ENCODE peak calls at places on chromosome 18, in five cellular contexts. Q is T-helper 1 cell; O is M059J; Y is stimulated activated CD8-positive, alpha-beta memory T cell treated with anti-CD3 and anti-CD28 coated beads, Interleukin-4, amount 100 ng/mL, for 1 hour; S is NCI-H1105. L is an unnamed sample.

GRCh38 chr18:54961016-54961423 is 1.8 kb upstream of the CCDC68 start:
- DNase-seq in O (peak), Q (no peak), S (no peak), Y (no peak), L (no peak)

GRCh38 chr18:22467760-22468553 is 50.2 kb upstream of the CTAGE1 start:
- DNase-seq in Q (no peak), Y (no peak), S (no peak), O (peak), L (peak)

GRCh38 chr18:21735452-21736015 is 5.1 kb upstream of the MIB1 start:
- DNase-seq in Y (peak), S (no peak), Q (peak), O (no peak), L (no peak)

GRCh38 chr18:22607284-22607635 is 189.5 kb upstream of the CTAGE1 start:
- DNase-seq in O (no peak), Y (no peak), S (no peak), Q (no peak), L (no peak)

GRCh38 chr18:76823574-76823973 is 1.2 kb downstream of the ZNF236 start:
- DNase-seq in S (no peak), Y (no peak), Q (no peak), O (no peak), L (no peak)

GRCh38 chr18:11874676-11875075 is 23.5 kb downstream of the CHMP1B start:
- DNase-seq in Y (no peak), O (no peak), Q (no peak), S (no peak), L (no peak)

GRCh38 chr18:75052475-75052874 is 156.5 kb downstream of the PTGR3 start:
- DNase-seq in Y (no peak), Q (no peak), S (no peak), O (no peak), L (no peak)

GRCh38 chr18:49784427-49785185 is 28.7 kb downstream of the ACAA2 start:
- DNase-seq in O (peak), Q (no peak), Y (no peak), S (no peak), L (peak)

GRCh38 chr18:50194623-50195532 is at the start of gene MYO5B:
- DNase-seq in Y (peak), O (peak), S (peak), Q (peak), L (no peak)

GRCh38 chr18:1906421-1906820 is 664.9 kb downstream of the METTL4 start:
- DNase-seq in Q (no peak), S (no peak), Y (no peak), O (no peak), L (peak)

GRCh38 chr18:23784811-23785245 is 95.6 kb downstream of the LAMA3 start:
- DNase-seq in O (peak), Y (no peak), Q (no peak), S (no peak), L (peak)

GRCh38 chr18:49207373-49207772 is 253.1 kb downstream of the DYM start:
- DNase-seq in Q (no peak), Y (no peak), S (no peak), O (peak), L (peak)

GRCh38 chr18:29157057-29157780 is 980.3 kb upstream of the CDH2 start:
- DNase-seq in Q (no peak), O (peak), Y (no peak), S (no peak), L (peak)

GRCh38 chr18:54713386-54713785 is 114.9 kb upstream of the RAB27B start:
- DNase-seq in Y (no peak), O (no peak), S (no peak), Q (no peak), L (no peak)

GRCh38 chr18:23591011-23591410 is 4.7 kb upstream of the NPC1 start:
- DNase-seq in Y (no peak), Q (no peak), S (no peak), O (peak), L (no peak)

GRCh38 chr18:35692866-35693265 is 111.3 kb downstream of the GALNT1 start:
- DNase-seq in Q (no peak), S (no peak), O (no peak), Y (no peak), L (no peak)

GRCh38 chr18:48996041-48996440 is 45.3 kb upstream of the SMAD7 start:
- DNase-seq in Y (no peak), Q (no peak), S (no peak), O (no peak), L (no peak)

GRCh38 chr18:9694952-9695495 is 13.1 kb upstream of the RAB31 start:
- DNase-seq in O (no peak), Q (no peak), Y (no peak), S (no peak), L (no peak)

GRCh38 chr18:9321017-9321452 is 13.5 kb upstream of the TWSG1 start:
- DNase-seq in S (no peak), Y (no peak), Q (no peak), O (peak), L (no peak)

GRCh38 chr18:12968619-12969018 is 20.8 kb downstream of the SEH1L start:
- DNase-seq in Q (no peak), O (no peak), Y (no peak), S (no peak), L (no peak)

GRCh38 chr18:35525795-35526475 is 28.2 kb upstream of the INO80C start:
- DNase-seq in Q (no peak), S (no peak), O (no peak), Y (no peak), L (no peak)

GRCh38 chr18:78565240-78565639 is 414.4 kb upstream of the SALL3 start:
- DNase-seq in Y (no peak), Q (no peak), S (no peak), O (no peak), L (no peak)